ENCODE peak calls at places on chromosomes 11 and 22, in seven cellular contexts. One of them, this sample, is unnamed.

GRCh38 chr22:19688301-19689290 is 25.7 kb upstream of the SEPTIN5 start:
- DNase-seq in T-cell: no peak
- DNase-seq in ACHN: no peak
- DNase-seq in cardiac muscle cell: no peak
- DNase-seq in anterior cingulate cortex: no peak
- DNase-seq in epithelial cell of esophagus: no peak
- DNase-seq in mucosa of gallbladder: no peak
- DNase-seq in this sample: no peak

GRCh38 chr22:25419247-25420113 is 145.0 kb upstream of the GRK3 start:
- DNase-seq in cardiac muscle cell: no peak
- DNase-seq in T-cell: no peak
- DNase-seq in epithelial cell of esophagus: no peak
- DNase-seq in ACHN: no peak
- DNase-seq in mucosa of gallbladder: no peak
- DNase-seq in anterior cingulate cortex: peak; percentile 21
- DNase-seq in this sample: no peak

GRCh38 chr11:44955019-44955738 is 4.5 kb upstream of the TP53I11 start:
- DNase-seq in T-cell: no peak
- DNase-seq in anterior cingulate cortex: peak; percentile 29
- DNase-seq in cardiac muscle cell: no peak
- DNase-seq in mucosa of gallbladder: peak; percentile 62
- DNase-seq in epithelial cell of esophagus: peak; percentile 50
- DNase-seq in ACHN: peak; percentile 32
- DNase-seq in this sample: peak; percentile 60

GRCh38 chr11:73729594-73730206 is 31.2 kb downstream of the RAB6A start:
- DNase-seq in epithelial cell of esophagus: peak; percentile 9
- DNase-seq in mucosa of gallbladder: no peak
- DNase-seq in cardiac muscle cell: peak; percentile 32
- DNase-seq in ACHN: peak; percentile 32
- DNase-seq in T-cell: no peak
- DNase-seq in anterior cingulate cortex: peak; percentile 11
- DNase-seq in this sample: no peak

GRCh38 chr11:97908354-97908753 is 1112.4 kb upstream of the CNTN5 start:
- DNase-seq in epithelial cell of esophagus: no peak
- DNase-seq in mucosa of gallbladder: no peak
- DNase-seq in anterior cingulate cortex: no peak
- DNase-seq in cardiac muscle cell: no peak
- DNase-seq in ACHN: no peak
- DNase-seq in T-cell: no peak
- DNase-seq in this sample: no peak

GRCh38 chr11:80330302-80330701 is 889.5 kb upstream of the TENM4 start:
- DNase-seq in cardiac muscle cell: no peak
- DNase-seq in anterior cingulate cortex: no peak
- DNase-seq in epithelial cell of esophagus: peak; percentile 80
- DNase-seq in T-cell: no peak
- DNase-seq in ACHN: peak; percentile 38
- DNase-seq in mucosa of gallbladder: no peak
- DNase-seq in this sample: peak; percentile 81

GRCh38 chr22:25777870-25778269 is 35.9 kb downstream of the MYO18B start:
- DNase-seq in epithelial cell of esophagus: peak; percentile 54
- DNase-seq in ACHN: peak; percentile 48
- DNase-seq in anterior cingulate cortex: no peak
- DNase-seq in T-cell: no peak
- DNase-seq in mucosa of gallbladder: no peak
- DNase-seq in cardiac muscle cell: no peak
- DNase-seq in this sample: peak; percentile 46

GRCh38 chr11:67523556-67524479 is 572 bp upstream of the CABP2 start:
- DNase-seq in T-cell: no peak
- DNase-seq in ACHN: no peak
- DNase-seq in anterior cingulate cortex: no peak
- DNase-seq in epithelial cell of esophagus: no peak
- DNase-seq in mucosa of gallbladder: no peak
- DNase-seq in cardiac muscle cell: no peak
- DNase-seq in this sample: no peak

GRCh38 chr22:23531283-23531921 is 48.7 kb downstream of the IGLL1 start:
- DNase-seq in ACHN: no peak
- DNase-seq in cardiac muscle cell: no peak
- DNase-seq in anterior cingulate cortex: no peak
- DNase-seq in epithelial cell of esophagus: no peak
- DNase-seq in mucosa of gallbladder: no peak
- DNase-seq in T-cell: no peak
- DNase-seq in this sample: no peak

GRCh38 chr11:57497303-57498247 is 17.9 kb downstream of the SLC43A1 start:
- DNase-seq in ACHN: no peak
- DNase-seq in cardiac muscle cell: no peak
- DNase-seq in anterior cingulate cortex: no peak
- DNase-seq in mucosa of gallbladder: peak; percentile 84
- DNase-seq in T-cell: no peak
- DNase-seq in epithelial cell of esophagus: no peak
- DNase-seq in this sample: no peak

This sample was measured in bronchial epithelial cell.